ENCODE peak calls at places on chromosomes 1 and 21, in ten cellular contexts. S is stromal cell of bone marrow, P is T-helper 17 cell, K is thoracic aorta, D is putamen, O is NCI-H1930, W is NCI-H2227 treated with DMSO at 0.1 percent for 48 hours, M is GM04504, Y is Caco-2, I is hippocampal formation. R is an unnamed sample.

GRCh38 chr21:15221799-15222386 is 157.1 kb upstream of the NRIP1 start:
- DNase-seq in S (peak; percentile 78), P (no peak), K (peak; percentile 7), D (no peak), O (no peak), W (no peak), M (no peak), Y (no peak), I (no peak), R (peak; percentile 85)

GRCh38 chr1:234214129-234214910 is 158.9 kb upstream of the COA6 start:
- DNase-seq in S (no peak), P (no peak), K (no peak), D (peak; percentile 64), O (no peak), W (peak; percentile 17), M (no peak), Y (no peak), I (peak; percentile 30), R (no peak)

GRCh38 chr1:233394860-233395717 is 67.6 kb downstream of the MAP3K21 start:
- DNase-seq in S (peak; percentile 41), P (no peak), K (no peak), D (peak; percentile 54), O (peak; percentile 19), W (peak; percentile 92), M (peak; percentile 21), Y (no peak), I (peak; percentile 56), R (peak; percentile 29)

GRCh38 chr1:173420330-173420806 is 56.8 kb upstream of the PRDX6 start:
- DNase-seq in S (peak; percentile 65), P (peak; percentile 35), K (no peak), D (peak; percentile 64), O (peak; percentile 36), W (peak; percentile 76), M (peak; percentile 59), Y (peak; percentile 61), I (peak; percentile 41), R (peak; percentile 54)

GRCh38 chr1:96710708-96711477 is 10.7 kb upstream of the PTBP2 start:
- DNase-seq in S (no peak), P (no peak), K (no peak), D (no peak), O (no peak), W (no peak), M (no peak), Y (no peak), I (no peak), R (peak; percentile 23)

GRCh38 chr21:44836666-44837471 is 19.0 kb upstream of the SUMO3 start:
- DNase-seq in S (no peak), P (no peak), K (no peak), D (no peak), O (no peak), W (no peak), M (no peak), Y (peak; percentile 86), I (no peak), R (no peak)

GRCh38 chr1:205294175-205294913 is 27.2 kb downstream of the NUAK2 start:
- DNase-seq in S (peak; percentile 73), P (no peak), K (no peak), D (no peak), O (no peak), W (no peak), M (peak; percentile 82), Y (peak; percentile 88), I (no peak), R (peak; percentile 92)

GRCh38 chr1:203289281-203289981 is 15.9 kb upstream of the BTG2 start:
- DNase-seq in S (no peak), P (peak; percentile 85), K (no peak), D (peak; percentile 57), O (no peak), W (no peak), M (no peak), Y (no peak), I (no peak), R (no peak)

GRCh38 chr1:173469656-173470055 is 7.5 kb upstream of the PRDX6 start:
- DNase-seq in S (no peak), P (no peak), K (no peak), D (no peak), O (no peak), W (no peak), M (no peak), Y (no peak), I (no peak), R (no peak)

GRCh38 chr1:112674986-112675727 is 698 bp downstream of the MOV10 start:
- DNase-seq in S (no peak), P (peak; percentile 25), K (no peak), D (peak; percentile 32), O (peak; percentile 58), W (peak; percentile 57), M (no peak), Y (no peak), I (no peak), R (no peak)

GRCh38 chr1:25571522-25571970 is 28.1 kb downstream of the LDLRAP1 start:
- DNase-seq in S (no peak), P (no peak), K (no peak), D (no peak), O (no peak), W (no peak), M (no peak), Y (no peak), I (no peak), R (no peak)

GRCh38 chr1:93442276-93442675 is 5.6 kb upstream of the FNBP1L start:
- DNase-seq in S (no peak), P (no peak), K (no peak), D (no peak), O (no peak), W (peak; percentile 5), M (no peak), Y (peak; percentile 71), I (no peak), R (no peak)

GRCh38 chr1:153627797-153628626 is at the start of gene S100A1:
- DNase-seq in S (no peak), P (no peak), K (no peak), D (peak; percentile 82), O (no peak), W (no peak), M (no peak), Y (no peak), I (peak; percentile 53), R (no peak)

GRCh38 chr1:235074335-235075120 is 54.1 kb downstream of the TOMM20 start:
- DNase-seq in S (no peak), P (peak; percentile 12), K (no peak), D (no peak), O (no peak), W (peak; percentile 82), M (peak; percentile 75), Y (no peak), I (peak; percentile 81), R (no peak)

GRCh38 chr1:70090875-70091274 is 114.5 kb downstream of the LRRC40 start:
- DNase-seq in S (no peak), P (no peak), K (no peak), D (no peak), O (no peak), W (no peak), M (no peak), Y (no peak), I (no peak), R (peak; percentile 87)

R was measured in HS-5.